ENCODE peak calls at places on chromosomes 13 and 19, in ten cellular contexts. U is ascending aorta, Z is GDM1, M is IMR-90, L is thyroid gland, B is T-cell, V is right lobe of liver, N is amniotic stem cell, R is GF-D8, T is NCI-H69. G is an unnamed sample.

GRCh38 chr13:111219306-111219705 is 101.1 kb upstream of the TEX29 start:
- DNase-seq in M (peak; percentile 88), U (no peak), B (no peak), R (no peak), T (no peak), V (no peak), Z (no peak), N (no peak), L (no peak), G (no peak)

GRCh38 chr13:43805681-43806128 is 18.9 kb upstream of the ENOX1 start:
- DNase-seq in M (peak; percentile 25), V (no peak), T (peak; percentile 35), R (no peak), B (no peak), L (no peak), U (no peak), N (no peak), Z (no peak), G (no peak)

GRCh38 chr19:40592170-40592569 is 9.0 kb upstream of the LTBP4 start:
- DNase-seq in L (no peak), U (no peak), V (no peak), N (no peak), T (peak; percentile 63), M (peak; percentile 76), R (no peak), B (no peak), Z (no peak), G (no peak)

GRCh38 chr19:16586477-16586871 is 14.3 kb upstream of the SLC35E1 start:
- DNase-seq in B (no peak), M (no peak), R (no peak), T (no peak), L (no peak), V (no peak), U (no peak), N (no peak), Z (no peak), G (no peak)

GRCh38 chr13:33787051-33787591 is 30.8 kb upstream of the RFC3 start:
- DNase-seq in T (no peak), Z (peak; percentile 21), N (peak; percentile 9), M (no peak), B (no peak), U (no peak), L (no peak), R (no peak), V (no peak), G (no peak)

GRCh38 chr19:14795078-14795721 is 16.8 kb upstream of the ADGRE2 start:
- DNase-seq in M (no peak), Z (no peak), B (no peak), L (no peak), R (no peak), T (no peak), N (no peak), U (no peak), V (no peak), G (no peak)

GRCh38 chr13:26219726-26220125 is 2.4 kb downstream of the RNF6 start:
- DNase-seq in U (no peak), L (no peak), T (no peak), M (peak; percentile 29), B (no peak), R (no peak), Z (no peak), N (no peak), V (no peak), G (no peak)

GRCh38 chr19:6472713-6473112 is 8.6 kb downstream of the CRB3 start:
- DNase-seq in R (no peak), V (no peak), U (no peak), B (no peak), M (no peak), N (no peak), T (no peak), Z (no peak), L (no peak), G (no peak)

GRCh38 chr13:52001120-52001731 is 10.0 kb downstream of the ATP7B start:
- DNase-seq in B (no peak), Z (peak; percentile 44), L (no peak), N (no peak), R (peak; percentile 31), T (peak; percentile 65), U (no peak), M (peak; percentile 49), V (no peak), G (no peak)

GRCh38 chr13:92320323-92320722 is 906.3 kb upstream of the GPC6 start:
- DNase-seq in Z (no peak), M (no peak), V (no peak), L (no peak), T (no peak), B (no peak), U (no peak), R (no peak), N (no peak), G (no peak)

GRCh38 chr13:48163066-48163465 is 68.2 kb upstream of the MED4 start:
- DNase-seq in U (no peak), B (no peak), T (no peak), V (no peak), M (no peak), R (no peak), N (no peak), Z (no peak), L (no peak), G (no peak)

G was measured in HS-5.